ENCODE peak calls at places on chromosomes 7 and 10, in ten cellular contexts. K is cardiac muscle cell; Z is thyroid gland; J is Panc1; T is kidney; G is right lobe of liver; X is left ventricle myocardium inferior; M is fibroblast of lung; A is psoas muscle; L is CD8-positive, alpha-beta T cell. Q is an unnamed sample. For H3K4me1, the result is how much of the 10 kb centered on the place peaks cover.

GRCh38 chr10:23120001-23120934 is 24.9 kb downstream of the MSRB2 start:
- DNase-seq in A (no peak), K (no peak), L (no peak), T (no peak), M (no peak), G (no peak), Z (no peak), J (no peak), X (no peak), Q (no peak)

GRCh38 chr10:57333880-57334279 is 933.8 kb downstream of the IPMK start:
- DNase-seq in M (no peak), X (no peak), L (no peak), K (no peak), J (no peak), Z (no peak), G (no peak), T (no peak), A (no peak), Q (no peak)

GRCh38 chr7:105654994-105655900 is 74.0 kb upstream of the EFCAB10 start:
- DNase-seq in T (peak), K (peak), J (no peak), X (no peak), G (no peak), A (no peak), Z (peak), M (peak), L (no peak), Q (no peak)

GRCh38 chr10:71134732-71135211 is 77.6 kb upstream of the UNC5B start:
- DNase-seq in M (no peak), Z (no peak), K (no peak), L (no peak), G (no peak), A (no peak), X (no peak), J (no peak), T (no peak), Q (no peak)

GRCh38 chr7:4964506-4964905 is 5.5 kb upstream of the MMD2 start:
- DNase-seq in A (no peak), K (no peak), G (no peak), L (no peak), X (no peak), T (no peak), Z (no peak), M (no peak), J (no peak), Q (no peak)

GRCh38 chr7:115747174-115747573 is 283.4 kb downstream of the TFEC start:
- DNase-seq in L (no peak), X (no peak), J (no peak), Z (no peak), K (no peak), G (no peak), A (no peak), M (no peak), T (no peak), Q (no peak)

GRCh38 chr7:5143935-5144903 is 45.8 kb upstream of the WIPI2 start:
- DNase-seq in Z (no peak), M (peak), L (peak), J (no peak), G (no peak), X (no peak), T (peak), K (peak), A (peak), Q (peak)

GRCh38 chr10:29634764-29635625 is at the start of gene SVIL:
- DNase-seq in K (peak), L (no peak), M (peak), G (peak), Z (peak), A (peak), J (no peak), T (peak), X (peak), Q (peak)

GRCh38 chr10:93458821-93459257 is 23.3 kb downstream of the MYOF start:
- DNase-seq in K (peak), J (peak), Z (peak), M (peak), L (no peak), T (peak), X (peak), G (no peak), A (peak), Q (peak)

GRCh38 chr10:116664631-116665030 is 43.9 kb downstream of the PNLIPRP2 start:
- DNase-seq in T (no peak), X (no peak), K (no peak), G (no peak), Z (no peak), M (no peak), A (no peak), L (no peak), J (no peak), Q (no peak)

GRCh38 chr7:122883049-122883670 is 3.1 kb downstream of the CADPS2 start:
- DNase-seq in T (no peak), M (no peak), X (no peak), G (no peak), K (no peak), J (no peak), Z (no peak), A (no peak), L (no peak), Q (no peak)

GRCh38 chr10:9018161-9018843 is 963.8 kb downstream of the GATA3 start:
- DNase-seq in T (no peak), Z (no peak), J (no peak), A (no peak), K (no peak), G (no peak), M (no peak), L (no peak), X (no peak), Q (no peak)

GRCh38 chr7:45389073-45389872 is 184.9 kb upstream of the ADCY1 start:
- DNase-seq in K (no peak), M (no peak), T (no peak), G (no peak), J (no peak), A (no peak), Z (no peak), L (no peak), X (no peak), Q (no peak)

GRCh38 chr10:35578608-35578956 is 26.6 kb upstream of the GJD4 start:
- DNase-seq in T (no peak), A (no peak), M (no peak), L (no peak), J (no peak), X (no peak), K (peak), Z (no peak), G (peak), Q (no peak)

GRCh38 chr7:51244890-51245289 is 71.7 kb downstream of the COBL start:
- DNase-seq in J (no peak), M (no peak), K (no peak), G (no peak), L (no peak), T (no peak), X (no peak), Z (no peak), A (no peak), Q (no peak)

GRCh38 chr7:12731214-12731656 is 43.8 kb downstream of the ARL4A start:
- DNase-seq in G (no peak), X (no peak), Z (no peak), A (no peak), M (no peak), T (no peak), L (no peak), J (no peak), K (peak), Q (no peak)

GRCh38 chr7:128425851-128426250 is 16.1 kb upstream of the IMPDH1 start:
- DNase-seq in X (peak), M (peak), G (peak), J (peak), T (no peak), Z (peak), L (peak), K (peak), A (peak), Q (peak)

GRCh38 chr10:90993340-90993739 is 72.5 kb upstream of the ANKRD1 start:
- DNase-seq in J (no peak), K (no peak), L (no peak), X (no peak), A (no peak), T (no peak), Z (no peak), M (peak), G (no peak), Q (no peak)

GRCh38 chr10:122019414-122019975 is 30.5 kb downstream of the TACC2 start:
- DNase-seq in X (no peak), L (no peak), J (no peak), M (no peak), T (peak), G (peak), A (no peak), K (no peak), Z (peak), Q (no peak)

GRCh38 chr10:22427101-22427500 is 81.8 kb downstream of the SPAG6 start:
- DNase-seq in T (no peak), M (peak), J (no peak), L (no peak), X (no peak), K (peak), Z (peak), A (no peak), G (no peak), Q (peak)

GRCh38 chr7:44293561-44294324 is 31.7 kb downstream of the CAMK2B start:
- DNase-seq in T (peak), K (no peak), A (no peak), X (peak), G (peak), L (no peak), Z (no peak), J (no peak), M (no peak), Q (peak)

GRCh38 chr10:20890009-20890408 is 7.1 kb downstream of the NEBL start:
- DNase-seq in Z (no peak), K (peak), T (no peak), G (no peak), J (no peak), X (no peak), L (no peak), M (peak), A (no peak), Q (no peak)

GRCh38 chr10:35739998-35740397 is 97.9 kb upstream of the FZD8 start:
- DNase-seq in M (peak), T (no peak), X (no peak), Z (no peak), G (no peak), L (no peak), J (no peak), K (peak), A (no peak), Q (no peak)

GRCh38 chr7:38796636-38797501 is 112.1 kb downstream of the VPS41 start:
- DNase-seq in T (no peak), L (peak), K (peak), M (peak), A (peak), J (peak), Z (peak), X (no peak), G (peak), Q (peak)

GRCh38 chr7:100088621-100089457 is at the start of gene COPS6:
- DNase-seq in G (peak), X (peak), A (peak), K (peak), L (peak), Z (peak), J (no peak), M (peak), T (peak), Q (peak)

GRCh38 chr7:100208911-100209408 is 10.8 kb upstream of the PVRIG start:
- DNase-seq in Z (no peak), G (no peak), T (no peak), K (no peak), X (no peak), J (no peak), L (no peak), A (no peak), M (no peak), Q (no peak)

GRCh38 chr10:89668391-89669180 is 23.5 kb upstream of the PANK1 start:
- DNase-seq in X (no peak), L (no peak), K (no peak), M (no peak), Z (no peak), G (no peak), J (no peak), T (no peak), A (no peak), Q (no peak)

GRCh38 chr10:44879531-44879899 is 31.6 kb upstream of the TMEM72 start:
- DNase-seq in Z (no peak), X (no peak), M (no peak), T (no peak), J (no peak), A (no peak), K (no peak), G (no peak), L (no peak), Q (no peak)

GRCh38 chr10:80465839-80466590 is 11.9 kb downstream of the TSPAN14 start:
- DNase-seq in A (no peak), G (no peak), J (no peak), L (no peak), Z (no peak), X (no peak), M (peak), K (no peak), T (no peak), Q (no peak)

GRCh38 chr10:73039635-73040034 is 57.0 kb downstream of the P4HA1 start:
- DNase-seq in X (no peak), J (no peak), M (peak), G (no peak), L (no peak), A (peak), Z (no peak), K (peak), T (no peak), Q (no peak)

GRCh38 chr10:5434017-5434753 is 21.8 kb downstream of the NET1 start:
- DNase-seq in G (no peak), J (no peak), L (no peak), A (no peak), Z (no peak), K (peak), M (peak), X (no peak), T (no peak), Q (no peak)

GRCh38 chr10:9069136-9069535 is 1014.6 kb downstream of the GATA3 start:
- DNase-seq in J (peak), X (no peak), G (no peak), A (no peak), K (no peak), Z (no peak), M (peak), L (no peak), T (no peak), Q (no peak)

GRCh38 chr7:49001610-49002033 is 77.3 kb downstream of the CDC14C start:
- DNase-seq in M (peak), A (no peak), K (peak), X (no peak), Z (no peak), G (no peak), T (no peak), L (no peak), J (peak), Q (peak)

GRCh38 chr10:4397337-4397736 is 428.7 kb upstream of the AKR1E2 start:
- DNase-seq in J (no peak), T (no peak), M (no peak), A (no peak), Z (no peak), K (no peak), X (no peak), L (no peak), G (no peak), Q (no peak)

GRCh38 chr10:101536800-101537199 is 51.3 kb downstream of the POLL start:
- DNase-seq in L (no peak), Z (no peak), J (peak), M (no peak), X (no peak), K (peak), A (no peak), T (no peak), G (no peak), Q (no peak)

GRCh38 chr7:140646931-140647647 is 6.5 kb upstream of the DENND2A start:
- DNase-seq in Z (peak), T (no peak), X (no peak), J (no peak), K (peak), G (no peak), A (no peak), L (no peak), M (no peak), Q (no peak)

DNA sequence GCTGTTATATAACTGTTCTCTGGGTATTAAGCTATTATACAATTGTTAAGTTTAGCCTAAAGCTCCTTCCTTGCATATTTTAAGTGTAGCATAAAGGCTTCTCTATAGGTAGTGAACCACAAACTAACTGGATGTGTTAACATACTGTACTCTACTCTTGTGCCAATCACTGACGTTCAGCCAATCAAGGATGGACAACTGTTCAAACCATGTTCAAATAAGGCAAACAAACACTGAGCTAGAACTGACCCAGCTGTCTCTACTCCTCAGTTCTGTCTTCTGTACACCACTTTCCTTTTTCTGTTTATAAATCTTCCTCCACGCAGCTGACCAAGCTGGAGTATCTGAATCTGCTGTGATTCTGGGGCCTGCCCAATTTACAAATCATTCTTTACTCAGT is 188.7 kb upstream of the MBL2 start:
- DNase-seq in L (no peak), G (no peak), J (no peak), M (no peak), Z (no peak), T (no peak), K (no peak), X (no peak), A (no peak), Q (no peak)
- H3K4me3 ChIP-seq in L (no peak), G (no peak), J (no peak), M (no peak), Z (no peak), T (peak), K (no peak), X (no peak), A (no peak), Q (no peak)

GRCh38 chr7:29326872-29327271 is 132.3 kb downstream of the CHN2 start:
- DNase-seq in M (no peak), L (no peak), K (no peak), A (no peak), Z (no peak), X (no peak), G (no peak), J (no peak), T (no peak), Q (no peak)

GRCh38 chr7:29327455-29327854 is 132.9 kb downstream of the CHN2 start:
- DNase-seq in T (no peak), Z (no peak), X (no peak), L (no peak), M (no peak), A (no peak), J (no peak), K (no peak), G (no peak), Q (no peak)

GRCh38 chr7:29328811-29329210 is 134.2 kb downstream of the CHN2 start:
- DNase-seq in G (no peak), K (peak), Z (no peak), L (no peak), A (no peak), X (no peak), T (no peak), M (no peak), J (no peak), Q (no peak)

GRCh38 chr7:29329686-29330085 is 135.1 kb downstream of the CHN2 start:
- DNase-seq in L (no peak), Z (no peak), J (no peak), G (no peak), X (no peak), M (no peak), A (no peak), T (no peak), K (no peak), Q (no peak)

GRCh38 chr7:29328050-29328449 is 133.5 kb downstream of the CHN2 start:
- DNase-seq in G (no peak), K (no peak), J (no peak), T (no peak), L (no peak), A (no peak), M (no peak), Z (no peak), X (no peak), Q (no peak)
- TF ChIP-seq CTCF in G (no peak), K (no peak), J (no peak), T (no peak), L (no peak), A (no peak), M (no peak), Z (no peak), X (no peak), Q (no peak)

DNA sequence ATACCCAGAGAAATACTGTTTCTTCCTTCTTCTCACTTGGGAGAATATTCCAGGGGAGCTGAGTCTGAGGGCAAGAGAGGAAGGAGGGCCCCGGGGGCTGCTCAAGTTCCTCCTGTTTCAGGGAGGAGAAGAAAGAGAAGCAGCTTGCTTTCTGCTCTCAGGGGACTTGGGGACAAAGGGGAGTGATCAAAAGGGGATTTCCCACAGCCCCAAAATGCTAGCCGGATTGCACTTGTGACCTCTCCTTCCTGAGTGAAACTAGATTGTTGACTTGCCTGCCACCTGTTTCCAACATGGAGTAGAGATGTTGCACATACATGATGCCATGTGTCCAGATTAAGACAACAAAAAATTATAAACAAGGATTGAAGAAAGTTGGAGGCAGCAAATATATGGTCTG is 28.7 kb upstream of the PDCD4 start:
- DNase-seq in K (no peak), T (no peak), G (no peak), Z (no peak), L (no peak), X (no peak), M (no peak), A (no peak), J (no peak), Q (no peak)
- H3K4me1 ChIP-seq in K (under half), T (under half), G (half or more), Z (half or more), L (under half), X (under half), M (under half), A (under half), J (under half), Q (under half)

GRCh38 chr7:154794147-154794780 is 208.7 kb downstream of the PAXIP1 start:
- DNase-seq in G (no peak), Z (peak), A (no peak), K (no peak), L (no peak), J (no peak), T (peak), X (no peak), M (no peak), Q (no peak)
- H3K4me3 ChIP-seq in G (no peak), Z (no peak), A (no peak), K (no peak), L (no peak), J (no peak), T (no peak), X (peak), M (no peak), Q (no peak)

GRCh38 chr10:133611079-133611478 is 15.5 kb downstream of the FRG2B start:
- DNase-seq in L (no peak), J (no peak), M (no peak), G (no peak), Z (no peak), X (no peak), T (no peak), A (no peak), K (no peak), Q (no peak)

GRCh38 chr10:133613699-133614098 is 12.9 kb downstream of the FRG2B start:
- DNase-seq in L (no peak), Z (no peak), M (no peak), X (no peak), J (no peak), A (no peak), G (no peak), T (no peak), K (no peak), Q (no peak)

GRCh38 chr10:133608855-133609254 is 17.7 kb downstream of the FRG2B start:
- DNase-seq in A (no peak), L (no peak), G (no peak), T (no peak), M (peak), X (no peak), J (no peak), Z (peak), K (peak), Q (no peak)
- TF ChIP-seq CTCF in A (peak), L (peak), G (peak), T (no peak), M (peak), X (peak), J (no peak), Z (peak), K (peak), Q (peak)

DNA sequence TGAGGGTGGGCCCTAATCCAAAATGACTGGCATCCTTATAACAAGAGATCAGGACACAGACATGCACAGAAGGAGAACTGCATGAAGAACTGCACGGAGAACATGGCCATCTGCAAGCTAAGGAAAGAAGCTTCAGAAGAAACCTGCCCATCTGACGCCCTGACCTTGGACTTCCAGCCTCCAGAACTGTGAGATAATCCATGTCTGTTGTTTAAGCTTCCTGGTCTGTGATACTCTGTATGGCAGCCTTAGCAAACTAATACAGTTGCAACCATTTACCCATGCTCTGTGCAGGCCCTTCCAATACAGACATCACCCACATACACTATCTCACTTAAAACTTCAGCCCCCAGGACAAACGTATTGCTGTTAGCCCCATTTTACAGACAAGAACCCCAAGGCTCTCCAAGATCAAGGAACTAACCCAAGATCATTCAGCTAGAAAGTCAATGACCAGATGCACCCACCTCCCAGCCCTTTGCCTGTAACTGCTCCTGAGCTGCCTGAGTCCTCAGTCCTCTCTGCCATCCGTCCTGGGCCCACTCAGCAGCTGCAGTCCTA is 39.7 kb downstream of the DLG5 start:
- DNase-seq in M (no peak), L (no peak), A (no peak), X (no peak), T (no peak), G (no peak), Z (no peak), J (no peak), K (no peak), Q (no peak)
- H3K4me1 ChIP-seq in M (under half), L (under half), A (half or more), X (under half), T (under half), G (under half), Z (half or more), J (under half), K (under half), Q (half or more)

Q was measured in adrenal gland.